ENCODE peak calls at places on chromosomes 5 and 9, in eight cellular contexts. P, I, D, X, J, Z, G and V are unnamed samples.

GRCh38 chr9:84974790-84975189 is 305.3 kb downstream of the NTRK2 start:
- DNase-seq in I (no peak), J (no peak), G (no peak), D (no peak), X (no peak), Z (no peak), P (no peak), V (no peak)

GRCh38 chr5:19891658-19892057 is 96.3 kb downstream of the CDH18 start:
- DNase-seq in Z (no peak), J (no peak), G (no peak), D (no peak), I (no peak), X (no peak), P (no peak), V (no peak)

GRCh38 chr5:88502179-88503064 is 233.8 kb upstream of the TMEM161B start:
- DNase-seq in X (no peak), P (no peak), D (no peak), G (no peak), J (no peak), I (no peak), Z (peak; percentile 41), V (no peak)

GRCh38 chr5:50967388-50968039 is 301.1 kb downstream of the PARP8 start:
- DNase-seq in D (no peak), Z (no peak), P (no peak), X (no peak), I (no peak), G (peak; percentile 35), J (no peak), V (no peak)

GRCh38 chr5:79736528-79737514 is 47.2 kb downstream of the CMYA5 start:
- DNase-seq in I (no peak), G (no peak), X (no peak), P (no peak), J (no peak), D (no peak), Z (peak; percentile 74), V (no peak)

GRCh38 chr9:281753-282645 is 67.3 kb downstream of the DOCK8 start:
- DNase-seq in I (no peak), J (no peak), Z (no peak), P (no peak), G (no peak), X (no peak), D (no peak), V (no peak)

GRCh38 chr9:4298255-4299005 is 1.4 kb downstream of the GLIS3 start:
- DNase-seq in X (peak; percentile 35), P (peak; percentile 76), D (peak; percentile 26), Z (no peak), I (peak; percentile 67), G (no peak), J (no peak), V (peak; percentile 18)

GRCh38 chr5:126594676-126595485 is at the start of gene ALDH7A1:
- DNase-seq in Z (peak; percentile 36), G (peak; percentile 90), J (peak; percentile 95), D (peak; percentile 89), X (peak; percentile 92), P (peak; percentile 84), I (peak; percentile 95), V (peak; percentile 82)

GRCh38 chr5:125412561-125413535 is 666.4 kb upstream of the ZNF608 start:
- DNase-seq in P (peak; percentile 39), J (peak; percentile 76), D (peak; percentile 61), G (peak; percentile 80), Z (no peak), X (peak; percentile 58), I (peak; percentile 69), V (peak; percentile 10)

GRCh38 chr5:81626524-81626923 is 124.4 kb downstream of the SSBP2 start:
- DNase-seq in J (peak; percentile 73), X (no peak), I (no peak), G (no peak), D (no peak), P (peak; percentile 66), Z (no peak), V (no peak)

GRCh38 chr5:181217111-181217804 is 5.8 kb upstream of the TRIM41 start:
- DNase-seq in G (peak; percentile 65), J (peak; percentile 86), P (peak; percentile 57), Z (peak; percentile 69), I (peak; percentile 78), X (peak; percentile 58), D (peak; percentile 53), V (peak; percentile 31)

GRCh38 chr5:81763294-81763928 is 12.5 kb upstream of the SSBP2 start:
- DNase-seq in D (no peak), X (no peak), P (no peak), J (no peak), I (no peak), G (no peak), Z (no peak), V (no peak)

GRCh38 chr5:59800375-59800893 is 93.1 kb downstream of the PDE4D start:
- DNase-seq in G (no peak), Z (no peak), J (no peak), P (no peak), D (no peak), X (no peak), I (no peak), V (no peak)

GRCh38 chr5:137778772-137779564 is 24.8 kb upstream of the HNRNPA0 start:
- DNase-seq in D (no peak), G (peak; percentile 49), I (no peak), J (no peak), P (no peak), Z (peak; percentile 29), X (no peak), V (no peak)

GRCh38 chr9:121568101-121568460 is 68.4 kb upstream of the GGTA1 start:
- DNase-seq in I (peak; percentile 64), X (no peak), P (no peak), D (peak; percentile 26), J (no peak), G (no peak), Z (no peak), V (no peak)

GRCh38 chr5:134511796-134512660 is 13.4 kb upstream of the JADE2 start:
- DNase-seq in X (peak; percentile 89), P (peak; percentile 73), G (no peak), Z (no peak), D (peak; percentile 72), I (peak; percentile 79), J (peak; percentile 83), V (peak; percentile 79)

DNA sequence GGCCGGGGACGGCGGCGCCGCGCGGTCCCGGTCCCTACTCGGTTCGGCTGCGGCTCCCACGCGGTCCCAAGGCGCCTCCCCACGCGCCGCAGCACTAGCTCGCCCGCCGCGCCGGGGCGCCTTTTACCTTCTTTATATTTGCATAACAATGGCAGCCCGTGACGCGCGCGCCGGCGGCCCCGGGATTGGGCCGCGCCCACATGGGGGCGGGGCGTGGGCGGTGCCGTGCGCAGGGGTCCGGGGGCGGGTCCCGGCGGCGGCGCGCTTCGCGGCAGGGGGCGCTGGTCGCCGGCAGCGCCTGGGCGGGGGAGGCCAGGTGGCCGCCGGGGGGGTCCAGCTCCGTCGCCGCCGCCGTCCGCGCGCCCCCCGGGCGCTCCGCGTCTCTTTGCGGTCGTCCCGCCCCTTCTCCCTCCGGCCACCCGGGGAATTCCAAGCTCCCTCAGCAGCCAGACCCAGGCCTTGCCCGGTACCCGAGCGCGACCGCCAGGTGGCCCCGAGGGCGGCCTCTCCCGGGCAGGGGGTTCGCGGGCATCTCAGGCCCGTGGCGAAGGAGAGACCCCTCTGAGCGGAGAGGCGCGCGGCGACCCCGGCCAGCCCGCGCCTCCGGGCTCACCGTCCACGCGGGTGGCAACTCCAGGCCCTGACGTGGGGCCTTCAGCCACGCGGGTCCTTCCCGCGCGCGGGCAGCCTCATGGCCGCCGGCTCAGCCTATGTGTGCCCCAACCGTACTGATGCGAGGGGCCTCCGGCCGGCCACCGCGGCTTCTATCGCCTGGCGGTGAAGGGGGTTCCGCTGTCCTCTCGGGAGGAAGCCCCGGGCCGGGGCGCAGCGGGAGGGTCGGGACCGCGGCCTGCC is at the start of gene NRARP:
- DNase-seq in D (peak; percentile 91), X (peak; percentile 84), Z (peak; percentile 93), P (peak; percentile 63), G (peak; percentile 86), J (peak; percentile 91), I (peak; percentile 96), V (peak; percentile 74)
- H3K4me1 ChIP-seq in D (peaks cover 90% of the 10 kb centered on the region), X (peaks cover 33% of the 10 kb centered on the region), Z (peaks cover 7% of the 10 kb centered on the region), P (peaks cover 20% of the 10 kb centered on the region), G (peaks cover 54% of the 10 kb centered on the region), J (peaks cover 14% of the 10 kb centered on the region), I (peaks cover 39% of the 10 kb centered on the region), V (peaks cover 43% of the 10 kb centered on the region)

GRCh38 chr5:15618938-15619337 is 119.0 kb downstream of the FBXL7 start:
- DNase-seq in P (no peak), J (no peak), X (no peak), G (no peak), D (no peak), Z (no peak), I (no peak), V (no peak)
- H3K4me1 ChIP-seq in P (no peaks in the 10 kb centered on the region), J (no peaks in the 10 kb centered on the region), X (no peaks in the 10 kb centered on the region), G (no peaks in the 10 kb centered on the region), D (peaks cover 24% of the 10 kb centered on the region), Z (no peaks in the 10 kb centered on the region), I (peaks cover 7% of the 10 kb centered on the region), V (peaks cover 25% of the 10 kb centered on the region)

DNA sequence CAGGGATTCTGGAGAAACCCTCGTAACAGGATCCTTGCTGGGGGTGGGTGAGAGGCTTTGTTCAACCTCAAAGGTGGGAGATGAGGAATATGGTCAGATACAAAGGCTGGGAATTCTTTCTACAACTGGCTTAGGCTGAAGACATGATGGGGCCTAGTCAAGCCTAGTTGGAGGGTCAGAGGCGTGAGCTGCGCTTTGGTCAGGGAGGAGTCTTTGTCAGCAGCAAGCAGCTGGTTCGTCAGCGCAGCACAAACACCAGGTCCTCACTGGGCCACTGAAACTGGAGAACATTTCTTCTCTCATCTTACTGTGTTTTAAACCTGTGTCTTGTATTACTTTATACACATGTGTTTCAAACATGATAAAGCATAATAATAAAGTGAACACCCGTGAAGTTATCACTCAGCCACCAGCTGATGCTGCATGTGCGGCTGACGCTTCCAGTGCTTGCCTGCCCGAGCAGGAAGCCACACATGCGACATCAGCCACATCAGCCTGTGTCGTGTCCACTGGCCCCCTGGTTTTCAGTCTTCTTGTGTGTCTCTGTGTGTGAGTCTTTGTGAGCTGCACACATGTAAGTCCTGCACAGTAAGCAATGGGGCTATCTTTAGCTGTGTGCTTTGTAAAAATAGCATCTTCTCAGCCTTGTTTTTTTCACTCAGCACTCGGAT is 81.5 kb downstream of the WNK2 start:
- DNase-seq in X (no peak), G (no peak), P (no peak), I (no peak), D (no peak), Z (no peak), J (no peak), V (no peak)
- H3K4me1 ChIP-seq in X (peaks cover 9% of the 10 kb centered on the region), G (no peaks in the 10 kb centered on the region), P (no peaks in the 10 kb centered on the region), I (no peaks in the 10 kb centered on the region), D (peaks cover 46% of the 10 kb centered on the region), Z (no peaks in the 10 kb centered on the region), J (no peaks in the 10 kb centered on the region), V (no peaks in the 10 kb centered on the region)

GRCh38 chr9:123749580-123750202 is 180.2 kb downstream of the DENND1A start:
- DNase-seq in J (no peak), D (no peak), X (no peak), Z (peak; percentile 35), I (no peak), G (no peak), P (no peak), V (no peak)

GRCh38 chr9:123753011-123753410 is 176.9 kb downstream of the DENND1A start:
- DNase-seq in I (no peak), J (no peak), P (no peak), Z (no peak), D (no peak), X (no peak), G (no peak), V (no peak)

GRCh38 chr9:123757547-123757946 is 172.4 kb downstream of the DENND1A start:
- DNase-seq in D (no peak), X (no peak), J (no peak), I (no peak), G (no peak), P (no peak), Z (no peak), V (no peak)

GRCh38 chr9:123756484-123757106 is 173.3 kb downstream of the DENND1A start:
- DNase-seq in J (no peak), I (no peak), P (no peak), G (no peak), X (no peak), D (no peak), Z (no peak), V (no peak)

GRCh38 chr9:123753669-123754307 is 176.1 kb downstream of the DENND1A start:
- DNase-seq in J (no peak), I (no peak), P (no peak), Z (no peak), D (no peak), G (no peak), X (no peak), V (no peak)
- H3K4me1 ChIP-seq in J (no peaks in the 10 kb centered on the region), I (no peaks in the 10 kb centered on the region), P (no peaks in the 10 kb centered on the region), Z (no peaks in the 10 kb centered on the region), D (peaks cover 18% of the 10 kb centered on the region), G (peaks cover 8% of the 10 kb centered on the region), X (peaks cover 15% of the 10 kb centered on the region), V (no peaks in the 10 kb centered on the region)